ENCODE peak calls at places on chromosomes 4 and X, in nine cellular contexts. One of them, this sample, is unnamed.

GRCh38 chr4:158903472-158904043 is 134.7 kb downstream of the FNIP2 start:
- DNase-seq in left lung: no peak
- DNase-seq in KBM-7: no peak
- DNase-seq in occipital lobe: no peak
- DNase-seq in stimulated activated CD4-positive, alpha-beta T cell treated with anti-CD3 and anti-CD28 coated beads, Interleukin-2, amount 100 ng/mL, for 48 hours: no peak
- DNase-seq in activated CD4-positive, alpha-beta T cell treated with anti-CD3 and anti-CD28 coated beads for 36 hours: no peak
- DNase-seq in AG08395: no peak
- DNase-seq in ACHN: no peak
- DNase-seq in NCI-H1092: no peak
- DNase-seq in this sample: no peak

GRCh38 chrX:68698955-68699354 is 51.5 kb downstream of the STARD8 start:
- DNase-seq in left lung: no peak
- DNase-seq in KBM-7: no peak
- DNase-seq in occipital lobe: no peak
- DNase-seq in stimulated activated CD4-positive, alpha-beta T cell treated with anti-CD3 and anti-CD28 coated beads, Interleukin-2, amount 100 ng/mL, for 48 hours: no peak
- DNase-seq in activated CD4-positive, alpha-beta T cell treated with anti-CD3 and anti-CD28 coated beads for 36 hours: no peak
- DNase-seq in AG08395: no peak
- DNase-seq in ACHN: peak
- DNase-seq in NCI-H1092: no peak
- DNase-seq in this sample: no peak

GRCh38 chr4:154720123-154720522 is 23.7 kb upstream of the LRAT start:
- DNase-seq in left lung: no peak
- DNase-seq in KBM-7: no peak
- DNase-seq in occipital lobe: no peak
- DNase-seq in stimulated activated CD4-positive, alpha-beta T cell treated with anti-CD3 and anti-CD28 coated beads, Interleukin-2, amount 100 ng/mL, for 48 hours: no peak
- DNase-seq in activated CD4-positive, alpha-beta T cell treated with anti-CD3 and anti-CD28 coated beads for 36 hours: no peak
- DNase-seq in AG08395: no peak
- DNase-seq in ACHN: peak
- DNase-seq in NCI-H1092: no peak
- DNase-seq in this sample: no peak

GRCh38 chr4:35465096-35465495 is 779.2 kb downstream of the ARAP2 start:
- DNase-seq in left lung: no peak
- DNase-seq in KBM-7: no peak
- DNase-seq in occipital lobe: no peak
- DNase-seq in stimulated activated CD4-positive, alpha-beta T cell treated with anti-CD3 and anti-CD28 coated beads, Interleukin-2, amount 100 ng/mL, for 48 hours: no peak
- DNase-seq in activated CD4-positive, alpha-beta T cell treated with anti-CD3 and anti-CD28 coated beads for 36 hours: no peak
- DNase-seq in AG08395: no peak
- DNase-seq in ACHN: no peak
- DNase-seq in NCI-H1092: no peak
- DNase-seq in this sample: no peak

GRCh38 chr4:74428278-74428677 is 16.7 kb upstream of the AREG start:
- DNase-seq in left lung: no peak
- DNase-seq in KBM-7: no peak
- DNase-seq in occipital lobe: no peak
- DNase-seq in stimulated activated CD4-positive, alpha-beta T cell treated with anti-CD3 and anti-CD28 coated beads, Interleukin-2, amount 100 ng/mL, for 48 hours: no peak
- DNase-seq in activated CD4-positive, alpha-beta T cell treated with anti-CD3 and anti-CD28 coated beads for 36 hours: no peak
- DNase-seq in AG08395: no peak
- DNase-seq in ACHN: no peak
- DNase-seq in NCI-H1092: no peak
- DNase-seq in this sample: no peak

GRCh38 chr4:5711479-5712184 is 631 bp downstream of the EVC start:
- DNase-seq in left lung: no peak
- DNase-seq in KBM-7: peak
- DNase-seq in occipital lobe: no peak
- DNase-seq in stimulated activated CD4-positive, alpha-beta T cell treated with anti-CD3 and anti-CD28 coated beads, Interleukin-2, amount 100 ng/mL, for 48 hours: no peak
- DNase-seq in activated CD4-positive, alpha-beta T cell treated with anti-CD3 and anti-CD28 coated beads for 36 hours: no peak
- DNase-seq in AG08395: peak
- DNase-seq in ACHN: peak
- DNase-seq in NCI-H1092: no peak
- DNase-seq in this sample: no peak

GRCh38 chrX:115560211-115560977 is 580 bp upstream of the PLS3 start:
- DNase-seq in left lung: no peak
- DNase-seq in KBM-7: no peak
- DNase-seq in occipital lobe: no peak
- DNase-seq in stimulated activated CD4-positive, alpha-beta T cell treated with anti-CD3 and anti-CD28 coated beads, Interleukin-2, amount 100 ng/mL, for 48 hours: no peak
- DNase-seq in activated CD4-positive, alpha-beta T cell treated with anti-CD3 and anti-CD28 coated beads for 36 hours: no peak
- DNase-seq in AG08395: no peak
- DNase-seq in ACHN: peak
- DNase-seq in NCI-H1092: no peak
- DNase-seq in this sample: no peak

GRCh38 chr4:94798808-94799207 is 41.1 kb downstream of the BMPR1B start:
- DNase-seq in left lung: no peak
- DNase-seq in KBM-7: no peak
- DNase-seq in occipital lobe: no peak
- DNase-seq in stimulated activated CD4-positive, alpha-beta T cell treated with anti-CD3 and anti-CD28 coated beads, Interleukin-2, amount 100 ng/mL, for 48 hours: no peak
- DNase-seq in activated CD4-positive, alpha-beta T cell treated with anti-CD3 and anti-CD28 coated beads for 36 hours: no peak
- DNase-seq in AG08395: no peak
- DNase-seq in ACHN: no peak
- DNase-seq in NCI-H1092: no peak
- DNase-seq in this sample: no peak

GRCh38 chr4:38069271-38069760 is 109.1 kb downstream of the PTTG2 start:
- DNase-seq in left lung: no peak
- DNase-seq in KBM-7: peak
- DNase-seq in occipital lobe: no peak
- DNase-seq in stimulated activated CD4-positive, alpha-beta T cell treated with anti-CD3 and anti-CD28 coated beads, Interleukin-2, amount 100 ng/mL, for 48 hours: no peak
- DNase-seq in activated CD4-positive, alpha-beta T cell treated with anti-CD3 and anti-CD28 coated beads for 36 hours: peak
- DNase-seq in AG08395: no peak
- DNase-seq in ACHN: no peak
- DNase-seq in NCI-H1092: no peak
- DNase-seq in this sample: no peak

GRCh38 chr4:113316879-113317278 is 267.4 kb downstream of the ANK2 start:
- DNase-seq in left lung: no peak
- DNase-seq in KBM-7: no peak
- DNase-seq in occipital lobe: peak
- DNase-seq in stimulated activated CD4-positive, alpha-beta T cell treated with anti-CD3 and anti-CD28 coated beads, Interleukin-2, amount 100 ng/mL, for 48 hours: no peak
- DNase-seq in activated CD4-positive, alpha-beta T cell treated with anti-CD3 and anti-CD28 coated beads for 36 hours: peak
- DNase-seq in AG08395: no peak
- DNase-seq in ACHN: no peak
- DNase-seq in NCI-H1092: no peak
- DNase-seq in this sample: no peak

GRCh38 chr4:84944952-84945351 is 21.5 kb downstream of the WDFY3 start:
- DNase-seq in left lung: no peak
- DNase-seq in KBM-7: peak
- DNase-seq in occipital lobe: no peak
- DNase-seq in stimulated activated CD4-positive, alpha-beta T cell treated with anti-CD3 and anti-CD28 coated beads, Interleukin-2, amount 100 ng/mL, for 48 hours: no peak
- DNase-seq in activated CD4-positive, alpha-beta T cell treated with anti-CD3 and anti-CD28 coated beads for 36 hours: no peak
- DNase-seq in AG08395: peak
- DNase-seq in ACHN: no peak
- DNase-seq in NCI-H1092: no peak
- DNase-seq in this sample: no peak

GRCh38 chr4:186617921-186618320 is 62.6 kb upstream of the MTNR1A start:
- DNase-seq in left lung: no peak
- DNase-seq in KBM-7: no peak
- DNase-seq in occipital lobe: no peak
- DNase-seq in stimulated activated CD4-positive, alpha-beta T cell treated with anti-CD3 and anti-CD28 coated beads, Interleukin-2, amount 100 ng/mL, for 48 hours: no peak
- DNase-seq in activated CD4-positive, alpha-beta T cell treated with anti-CD3 and anti-CD28 coated beads for 36 hours: no peak
- DNase-seq in AG08395: peak
- DNase-seq in ACHN: no peak
- DNase-seq in NCI-H1092: no peak
- DNase-seq in this sample: no peak

GRCh38 chr4:181281451-181281850 is 961.8 kb upstream of the TENM3 start:
- DNase-seq in left lung: no peak
- DNase-seq in KBM-7: no peak
- DNase-seq in occipital lobe: no peak
- DNase-seq in stimulated activated CD4-positive, alpha-beta T cell treated with anti-CD3 and anti-CD28 coated beads, Interleukin-2, amount 100 ng/mL, for 48 hours: no peak
- DNase-seq in activated CD4-positive, alpha-beta T cell treated with anti-CD3 and anti-CD28 coated beads for 36 hours: no peak
- DNase-seq in AG08395: no peak
- DNase-seq in ACHN: no peak
- DNase-seq in NCI-H1092: no peak
- DNase-seq in this sample: no peak

GRCh38 chrX:68846536-68846935 is 17.7 kb downstream of the EFNB1 start:
- DNase-seq in left lung: no peak
- DNase-seq in KBM-7: no peak
- DNase-seq in occipital lobe: no peak
- DNase-seq in stimulated activated CD4-positive, alpha-beta T cell treated with anti-CD3 and anti-CD28 coated beads, Interleukin-2, amount 100 ng/mL, for 48 hours: no peak
- DNase-seq in activated CD4-positive, alpha-beta T cell treated with anti-CD3 and anti-CD28 coated beads for 36 hours: no peak
- DNase-seq in AG08395: no peak
- DNase-seq in ACHN: no peak
- DNase-seq in NCI-H1092: no peak
- DNase-seq in this sample: no peak

This sample was measured in lower leg skin.